ENCODE peak calls at places on chromosomes 6 and 20, in four cellular contexts. N, R, C and Y are unnamed samples.

GRCh38 chr6:121171879-121172278 is 162.4 kb downstream of the TBC1D32 start:
- DNase-seq in N (no peak), R (no peak), C (no peak), Y (no peak)

GRCh38 chr6:158018370-158018771 is 36.7 kb downstream of the SYNJ2 start:
- DNase-seq in N (no peak), R (no peak), C (no peak), Y (no peak)

GRCh38 chr6:73712536-73712935 is 16.5 kb downstream of the CD109 start:
- DNase-seq in N (no peak), R (no peak), C (no peak), Y (no peak)

GRCh38 chr6:76592561-76592960 is 520.1 kb upstream of the IMPG1 start:
- DNase-seq in N (no peak), R (no peak), C (no peak), Y (no peak)

GRCh38 chr20:1734269-1734858 is 76.8 kb upstream of the SIRPG start:
- DNase-seq in N (peak), R (no peak), C (peak), Y (peak)

GRCh38 chr6:99604161-99605073 is 2.2 kb upstream of the PRDM13 start:
- DNase-seq in N (no peak), R (no peak), C (no peak), Y (no peak)

GRCh38 chr6:98366406-98366805 is 468.0 kb upstream of the POU3F2 start:
- DNase-seq in N (no peak), R (no peak), C (no peak), Y (no peak)

GRCh38 chr20:31695849-31696804 is 26.5 kb downstream of the BCL2L1 start:
- DNase-seq in N (peak), R (no peak), C (no peak), Y (peak)

GRCh38 chr6:166905013-166905412 is 51.3 kb downstream of the RNASET2 start:
- DNase-seq in N (no peak), R (no peak), C (no peak), Y (no peak)

GRCh38 chr6:130843575-130844320 is 16.5 kb downstream of the SMLR1 start:
- DNase-seq in N (peak), R (no peak), C (peak), Y (peak)

GRCh38 chr20:36572701-36573102 is 695 bp upstream of the TGIF2 start:
- DNase-seq in N (peak), R (no peak), C (no peak), Y (no peak)

GRCh38 chr20:63456429-63457284 is 15.8 kb downstream of the KCNQ2 start:
- DNase-seq in N (no peak), R (no peak), C (no peak), Y (no peak)

GRCh38 chr20:58109126-58109880 is 119.2 kb downstream of the ANKRD60 start:
- DNase-seq in N (no peak), R (no peak), C (no peak), Y (no peak)

GRCh38 chr6:38578075-38578474 is 61.7 kb downstream of the BTBD9 start:
- DNase-seq in N (no peak), R (no peak), C (no peak), Y (no peak)

GRCh38 chr20:63269724-63270123 is 2.9 kb upstream of the ARFGAP1 start:
- DNase-seq in N (no peak), R (no peak), C (no peak), Y (no peak)

GRCh38 chr6:170174124-170174770 is 116.6 kb downstream of the DLL1 start:
- DNase-seq in N (no peak), R (peak), C (no peak), Y (no peak)

GRCh38 chr6:154749341-154749740 is 16.1 kb downstream of the SCAF8 start:
- DNase-seq in N (no peak), R (no peak), C (no peak), Y (no peak)

GRCh38 chr6:12472601-12473038 is 182.5 kb downstream of the EDN1 start:
- DNase-seq in N (no peak), R (no peak), C (no peak), Y (no peak)